ENCODE peak calls at places on chromosome 7, in eight cellular contexts. U is lower lobe of right lung, X is SK-N-MC, B is NCI-H510A, G is left ventricle myocardium inferior, M is NCI-H1436 treated with DMSO at 0.1 percent for 48 hours, F is activated T-cell treated with anti-CD3 and anti-CD28 coated beads for 1 hour, J is HT1080. P is an unnamed sample.

GRCh38 chr7:27883726-27884125 is 143.8 kb downstream of the TAX1BP1 start:
- DNase-seq in U (no peak), X (no peak), B (no peak), G (no peak), M (no peak), F (no peak), J (no peak), P (no peak)

GRCh38 chr7:82430518-82431465 is 12.8 kb downstream of the CACNA2D1 start:
- DNase-seq in U (no peak), X (no peak), B (no peak), G (no peak), M (no peak), F (no peak), J (no peak), P (no peak)

GRCh38 chr7:46383605-46384004 is 462.5 kb upstream of the IGFBP3 start:
- DNase-seq in U (no peak), X (no peak), B (no peak), G (no peak), M (no peak), F (no peak), J (peak; percentile 76), P (no peak)

GRCh38 chr7:30625283-30625682 is 30.6 kb downstream of the GARS1 start:
- DNase-seq in U (no peak), X (no peak), B (no peak), G (no peak), M (no peak), F (no peak), J (no peak), P (no peak)

GRCh38 chr7:16356241-16356958 is 64.9 kb downstream of the CRPPA start:
- DNase-seq in U (no peak), X (no peak), B (no peak), G (no peak), M (no peak), F (no peak), J (no peak), P (no peak)

GRCh38 chr7:45404622-45405021 is 169.5 kb upstream of the ADCY1 start:
- DNase-seq in U (no peak), X (no peak), B (no peak), G (no peak), M (no peak), F (no peak), J (no peak), P (no peak)

GRCh38 chr7:64685741-64686140 is 19.8 kb downstream of the ZNF107 start:
- DNase-seq in U (no peak), X (no peak), B (no peak), G (no peak), M (no peak), F (no peak), J (no peak), P (no peak)

GRCh38 chr7:14905764-14906163 is 3.2 kb upstream of the DGKB start:
- DNase-seq in U (no peak), X (no peak), B (no peak), G (no peak), M (no peak), F (no peak), J (peak; percentile 57), P (no peak)